ENCODE peak calls at places on chromosome 6, in nine cellular contexts. I is brain microvascular endothelial cell, M is WERI-Rb-1, J is cardiac fibroblast, L is thoracic aorta, N is stomach, X is foreskin fibroblast, D is body of pancreas, P is tibial artery. Q is an unnamed sample.

GRCh38 chr6:159693894-159694545 is 979 bp upstream of the SOD2 start:
- DNase-seq in M (no peak), I (no peak), J (peak), X (no peak), D (peak), P (no peak), N (peak), L (no peak), Q (no peak)

GRCh38 chr6:2505624-2506023 is 245.1 kb downstream of the MYLK4 start:
- DNase-seq in I (no peak), L (no peak), M (peak), J (peak), X (no peak), P (no peak), D (no peak), N (no peak), Q (no peak)

GRCh38 chr6:4820704-4821276 is 44.6 kb downstream of the CDYL start:
- DNase-seq in P (no peak), I (no peak), D (no peak), J (peak), M (no peak), N (no peak), X (peak), L (no peak), Q (no peak)

GRCh38 chr6:129586815-129587214 is 123.2 kb downstream of the ARHGAP18 start:
- DNase-seq in J (no peak), P (no peak), M (no peak), X (peak), N (no peak), D (no peak), I (no peak), L (no peak), Q (no peak)

GRCh38 chr6:157925771-157926170 is 55.9 kb upstream of the SYNJ2 start:
- DNase-seq in J (no peak), P (no peak), N (no peak), I (no peak), X (no peak), D (no peak), L (no peak), M (no peak), Q (no peak)

GRCh38 chr6:29797120-29797519 is 30.5 kb upstream of the HLA-G start:
- DNase-seq in J (peak), I (peak), P (peak), M (peak), X (peak), D (no peak), L (no peak), N (no peak), Q (no peak)

GRCh38 chr6:3764516-3765333 is 13.2 kb upstream of the PXDC1 start:
- DNase-seq in L (no peak), N (no peak), I (no peak), J (no peak), D (no peak), P (no peak), M (no peak), X (no peak), Q (no peak)

GRCh38 chr6:11288065-11288464 is 55.6 kb upstream of the NEDD9 start:
- DNase-seq in P (no peak), L (no peak), D (peak), M (no peak), J (no peak), X (no peak), I (no peak), N (peak), Q (no peak)

GRCh38 chr6:157649311-157650260 is 173.5 kb upstream of the SNX9 start:
- DNase-seq in L (no peak), X (no peak), N (no peak), M (no peak), D (no peak), P (peak), I (no peak), J (no peak), Q (no peak)

GRCh38 chr6:168133186-168133585 is 54.2 kb upstream of the FRMD1 start:
- DNase-seq in J (peak), P (no peak), N (no peak), L (no peak), M (peak), I (peak), X (peak), D (no peak), Q (no peak)

GRCh38 chr6:21665436-21666199 is 72.1 kb downstream of the SOX4 start:
- DNase-seq in I (no peak), D (no peak), X (no peak), N (no peak), P (no peak), M (no peak), L (no peak), J (peak), Q (no peak)

GRCh38 chr6:101806241-101806640 is 412.7 kb downstream of the GRIK2 start:
- DNase-seq in J (peak), N (no peak), L (no peak), X (peak), P (no peak), I (peak), D (no peak), M (no peak), Q (peak)

GRCh38 chr6:68032217-68032616 is 602.9 kb upstream of the ADGRB3 start:
- DNase-seq in L (no peak), N (no peak), M (no peak), J (no peak), I (no peak), P (no peak), X (no peak), D (no peak), Q (no peak)

GRCh38 chr6:36949636-36950035 is 4.9 kb upstream of the PI16 start:
- DNase-seq in M (no peak), D (no peak), P (no peak), X (peak), L (no peak), N (no peak), J (peak), I (peak), Q (no peak)

GRCh38 chr6:35047265-35048011 is 93.7 kb downstream of the TCP11 start:
- DNase-seq in N (no peak), J (peak), D (peak), I (peak), L (no peak), M (peak), P (peak), X (peak), Q (peak)

GRCh38 chr6:1267057-1267732 is 44.7 kb upstream of the FOXQ1 start:
- DNase-seq in I (no peak), M (no peak), L (no peak), P (no peak), N (no peak), J (no peak), X (peak), D (no peak), Q (no peak)

GRCh38 chr6:34491091-34491430 is 25.2 kb downstream of the PACSIN1 start:
- DNase-seq in M (peak), I (no peak), X (peak), N (no peak), J (peak), D (no peak), L (no peak), P (no peak), Q (no peak)

GRCh38 chr6:74971631-74972030 is 234.2 kb downstream of the COL12A1 start:
- DNase-seq in X (peak), I (no peak), L (no peak), P (no peak), D (no peak), J (peak), N (no peak), M (no peak), Q (no peak)

GRCh38 chr6:109840034-109840433 is 138.1 kb upstream of the GPR6 start:
- DNase-seq in D (no peak), L (no peak), X (no peak), I (no peak), N (no peak), J (no peak), M (no peak), P (no peak), Q (no peak)

GRCh38 chr6:5007531-5007930 is 3.7 kb upstream of the RPP40 start:
- DNase-seq in P (no peak), D (no peak), N (no peak), I (no peak), L (no peak), X (no peak), M (no peak), J (no peak), Q (no peak)

GRCh38 chr6:169425628-169426370 is 172.2 kb upstream of the THBS2 start:
- DNase-seq in I (no peak), X (no peak), P (no peak), D (no peak), M (no peak), J (no peak), L (no peak), N (no peak), Q (no peak)

GRCh38 chr6:149484733-149485700 is at the start of gene ZC3H12D:
- DNase-seq in X (no peak), I (peak), M (no peak), J (peak), N (peak), P (peak), D (peak), L (no peak), Q (no peak)

GRCh38 chr6:7414811-7415210 is 25.2 kb downstream of the RIOK1 start:
- DNase-seq in J (peak), M (no peak), L (no peak), I (peak), X (peak), D (no peak), P (no peak), N (no peak), Q (peak)

GRCh38 chr6:46794068-46794467 is 879 bp downstream of the MEP1A start:
- DNase-seq in N (no peak), X (no peak), L (no peak), P (no peak), I (peak), M (no peak), D (no peak), J (no peak), Q (no peak)

GRCh38 chr6:154732538-154732823 is 735 bp upstream of the SCAF8 start:
- DNase-seq in D (no peak), J (no peak), L (no peak), P (no peak), M (peak), X (no peak), N (no peak), I (no peak), Q (no peak)

GRCh38 chr6:149450679-149451360 is 34.0 kb downstream of the ZC3H12D start:
- DNase-seq in X (no peak), J (no peak), L (no peak), M (no peak), N (peak), P (peak), I (no peak), D (peak), Q (no peak)

GRCh38 chr6:35776364-35777215 is at the start of gene CLPSL2:
- DNase-seq in I (no peak), N (no peak), X (no peak), P (no peak), J (no peak), M (peak), D (peak), L (no peak), Q (no peak)

GRCh38 chr6:39206250-39206721 is 23.0 kb downstream of the KCNK5 start:
- DNase-seq in D (peak), J (no peak), N (peak), M (no peak), L (no peak), X (no peak), P (no peak), I (no peak), Q (no peak)

GRCh38 chr6:108630050-108630714 is 69.5 kb downstream of the FOXO3 start:
- DNase-seq in D (no peak), J (no peak), I (no peak), P (no peak), L (no peak), M (no peak), X (no peak), N (no peak), Q (no peak)

GRCh38 chr6:157046776-157047175 is 269.6 kb downstream of the ARID1B start:
- DNase-seq in J (no peak), L (no peak), X (no peak), D (no peak), N (no peak), I (no peak), M (no peak), P (no peak), Q (no peak)

GRCh38 chr6:106886922-106887797 is 87.4 kb downstream of the CD24 start:
- DNase-seq in J (no peak), M (no peak), D (peak), X (no peak), P (no peak), I (no peak), L (no peak), N (no peak), Q (no peak)

GRCh38 chr6:113939825-113940224 is 31.1 kb downstream of the HDAC2 start:
- DNase-seq in D (no peak), L (no peak), X (no peak), J (no peak), N (no peak), I (no peak), P (no peak), M (no peak), Q (no peak)

GRCh38 chr6:24504642-24505586 is 10.1 kb downstream of the ALDH5A1 start:
- DNase-seq in L (no peak), M (no peak), P (no peak), I (no peak), N (no peak), D (no peak), J (no peak), X (no peak), Q (no peak)

GRCh38 chr6:41646026-41646795 is 7.9 kb downstream of the MDFI start:
- DNase-seq in P (peak), N (no peak), I (no peak), X (no peak), J (no peak), L (no peak), M (no peak), D (no peak), Q (no peak)
- H3K4me3 ChIP-seq in P (no peak), N (no peak), I (no peak), X (no peak), J (no peak), L (no peak), M (no peak), D (no peak), Q (no peak)

GRCh38 chr6:49548613-49549304 is 1.7 kb upstream of the C6orf141 start:
- DNase-seq in J (no peak), L (no peak), I (no peak), M (peak), X (no peak), N (no peak), D (no peak), P (no peak), Q (no peak)
- TF ChIP-seq CTCF in J (peak), L (no peak), I (no peak), M (peak), X (no peak), N (no peak), D (no peak), P (no peak), Q (no peak)

DNA sequence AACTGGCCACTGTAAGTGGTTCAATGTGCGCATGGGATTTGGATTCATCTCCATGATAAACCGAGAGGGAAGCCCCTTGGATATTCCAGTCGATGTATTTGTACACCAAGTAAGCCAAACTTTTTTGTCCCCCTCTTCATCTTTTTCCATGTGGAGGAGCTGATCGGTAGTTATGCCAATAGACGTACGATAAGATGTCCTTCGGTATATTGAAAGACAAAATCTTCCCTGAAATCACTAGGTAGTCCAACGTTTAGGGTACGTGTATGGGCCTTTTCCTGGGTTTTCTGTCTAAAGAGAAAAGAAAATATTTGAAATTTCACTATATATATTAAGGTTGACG is 1.2 kb downstream of the LIN28B start:
- DNase-seq in M (no peak), L (no peak), X (no peak), N (no peak), D (no peak), J (no peak), I (no peak), P (no peak), Q (no peak)
- H3K4me3 ChIP-seq in M (no peak), L (no peak), X (no peak), N (no peak), D (no peak), J (no peak), I (no peak), P (no peak), Q (no peak)

GRCh38 chr6:40854592-40854991 is 184.4 kb downstream of the UNC5CL start:
- DNase-seq in L (no peak), J (no peak), N (no peak), M (no peak), D (no peak), P (no peak), X (no peak), I (no peak), Q (no peak)

GRCh38 chr6:40856271-40856670 is 182.8 kb downstream of the UNC5CL start:
- DNase-seq in I (no peak), L (no peak), J (peak), P (no peak), D (no peak), X (no peak), N (no peak), M (no peak), Q (no peak)

GRCh38 chr6:40855481-40855880 is 183.5 kb downstream of the UNC5CL start:
- DNase-seq in P (no peak), M (no peak), N (no peak), J (no peak), D (no peak), I (no peak), L (no peak), X (no peak), Q (no peak)

GRCh38 chr6:40848868-40849524 is 190.0 kb downstream of the UNC5CL start:
- DNase-seq in I (no peak), P (no peak), X (no peak), J (no peak), D (no peak), L (no peak), M (no peak), N (no peak), Q (no peak)

DNA sequence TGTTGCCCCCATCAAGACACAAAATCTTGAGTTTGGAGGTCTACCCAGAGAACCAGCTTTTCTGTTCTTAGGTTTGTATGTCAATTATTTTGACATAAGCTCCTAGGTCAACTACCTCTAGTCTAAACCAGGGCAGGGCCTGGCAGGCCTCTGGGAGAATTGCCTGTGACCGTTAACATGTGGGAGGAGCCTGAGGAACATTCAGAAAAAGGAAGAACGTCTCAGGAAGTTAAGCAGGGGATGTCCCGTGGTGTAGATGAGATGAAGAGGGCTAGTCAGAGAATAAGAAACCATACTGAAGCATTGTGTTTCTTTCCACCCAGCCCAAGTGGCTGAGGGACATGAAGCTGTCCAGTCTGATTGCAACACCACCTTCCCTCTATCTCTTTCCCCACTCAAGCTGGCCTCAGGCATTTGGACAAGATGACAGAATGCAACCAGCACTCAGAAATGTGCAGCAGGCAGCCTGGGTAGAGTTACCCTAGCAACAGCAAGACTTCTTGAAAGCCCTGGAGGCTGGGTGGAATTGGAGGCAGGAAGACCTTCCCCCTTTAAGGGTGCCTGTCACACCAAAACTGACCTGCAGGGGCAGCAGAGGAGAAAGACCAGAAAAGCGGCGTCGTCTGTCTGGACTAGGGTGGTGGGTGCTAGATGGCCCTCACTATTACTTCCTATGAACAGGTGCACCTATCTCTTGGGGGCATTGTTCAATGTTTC is 186.2 kb downstream of the UNC5CL start:
- DNase-seq in D (no peak), X (no peak), N (no peak), P (no peak), I (no peak), L (no peak), M (peak), J (no peak), Q (no peak)
- TF ChIP-seq CTCF in D (no peak), X (peak), N (no peak), P (no peak), I (peak), L (peak), M (peak), J (peak), Q (peak)

DNA sequence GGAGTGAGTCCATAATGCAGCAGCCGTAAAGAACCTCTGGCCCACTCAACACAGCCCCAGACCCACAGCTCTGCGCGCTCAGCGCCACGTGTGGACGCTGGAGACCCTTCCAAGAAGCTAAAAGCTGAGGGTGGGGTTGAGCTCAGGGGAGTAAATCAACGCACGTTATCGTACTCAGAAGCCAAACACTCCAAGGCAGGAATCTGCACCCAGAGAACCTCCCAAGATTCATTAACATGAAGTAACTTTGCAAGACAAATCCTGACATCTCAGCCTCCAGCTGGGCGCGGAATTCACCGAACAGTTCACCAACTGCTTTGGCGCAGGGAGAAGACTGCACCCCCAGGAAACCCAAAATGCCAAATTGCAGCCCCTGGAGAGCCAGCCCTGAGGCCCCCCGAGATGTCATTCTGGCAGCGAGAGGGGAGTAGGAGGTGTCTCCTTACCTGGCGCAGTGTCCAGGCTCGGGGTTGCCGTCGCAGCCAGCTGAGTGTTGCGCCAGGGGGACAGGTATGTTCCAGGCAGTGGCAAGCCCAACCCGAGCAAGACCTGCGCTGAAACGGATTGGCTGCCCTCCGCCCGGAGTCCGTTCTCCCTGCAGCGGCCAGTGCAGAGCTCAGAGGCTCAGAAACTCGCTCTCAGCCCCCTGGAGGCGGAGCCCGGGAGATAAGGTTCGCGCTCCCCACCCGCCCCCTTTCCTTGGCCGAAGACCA is at the start of gene COL21A1:
- DNase-seq in P (peak), I (no peak), D (peak), L (peak), J (peak), X (no peak), N (no peak), M (no peak), Q (no peak)
- H3K4me3 ChIP-seq in P (peak), I (peak), D (no peak), L (peak), J (peak), X (peak), N (peak), M (no peak), Q (peak)

GRCh38 chr6:18990313-18990978 is 603.3 kb downstream of the RNF144B start:
- DNase-seq in J (peak), M (peak), P (peak), N (peak), I (peak), L (no peak), D (peak), X (no peak), Q (no peak)
- TF ChIP-seq CTCF in J (peak), M (peak), P (peak), N (peak), I (peak), L (peak), D (peak), X (peak), Q (peak)

Q was measured in AG04449.